ENCODE peak calls at places on chromosomes 16 and 17, in five cellular contexts. N is osteoblast, K is BE2C, J is body of pancreas, D is transverse colon. G is an unnamed sample.
A peak's percentile ranks its signal among the peaks of the same experiment; 100 is the strongest.

GRCh38 chr17:39920218-39921210 is 2.1 kb upstream of the GSDMB start:
- DNase-seq in K (peak; percentile 23), J (no peak), N (no peak), D (no peak), G (no peak)

GRCh38 chr16:22634913-22635312 is 124.2 kb downstream of the NPIPB5 start:
- DNase-seq in J (no peak), K (no peak), D (no peak), N (no peak), G (no peak)

GRCh38 chr17:39634384-39634871 is 2.5 kb upstream of the STARD3 start:
- DNase-seq in K (no peak), N (peak; percentile 94), J (no peak), D (peak; percentile 16), G (no peak)

GRCh38 chr17:3534881-3535252 is 22.7 kb downstream of the TRPV3 start:
- DNase-seq in K (no peak), N (peak; percentile 87), J (no peak), D (no peak), G (no peak)

GRCh38 chr17:9522074-9522473 is 53.5 kb downstream of the STX8 start:
- DNase-seq in N (peak; percentile 64), J (no peak), D (no peak), K (no peak), G (no peak)

GRCh38 chr17:29709861-29710849 is 87.4 kb upstream of the CORO6 start:
- DNase-seq in J (no peak), D (no peak), K (no peak), N (no peak), G (no peak)

GRCh38 chr17:64097196-64097936 is 32.6 kb downstream of the ERN1 start:
- DNase-seq in K (no peak), J (no peak), N (peak; percentile 53), D (no peak), G (no peak)

GRCh38 chr16:23016372-23016771 is 132.9 kb downstream of the USP31 start:
- DNase-seq in D (peak; percentile 29), J (no peak), K (no peak), N (no peak), G (no peak)

GRCh38 chr17:61455754-61456681 is 3.8 kb downstream of the TBX4 start:
- DNase-seq in J (peak; percentile 8), K (no peak), D (no peak), N (peak; percentile 92), G (no peak)

GRCh38 chr17:61453563-61453962 is 1.3 kb downstream of the TBX4 start:
- DNase-seq in K (no peak), J (no peak), D (no peak), N (no peak), G (no peak)

GRCh38 chr17:61456688-61457225 is 4.5 kb downstream of the TBX4 start:
- DNase-seq in N (peak; percentile 74), K (no peak), J (peak; percentile 10), D (no peak), G (no peak)

GRCh38 chr17:61454095-61454931 is 2.1 kb downstream of the TBX4 start:
- DNase-seq in D (no peak), J (no peak), K (no peak), N (peak; percentile 96), G (no peak)

DNA sequence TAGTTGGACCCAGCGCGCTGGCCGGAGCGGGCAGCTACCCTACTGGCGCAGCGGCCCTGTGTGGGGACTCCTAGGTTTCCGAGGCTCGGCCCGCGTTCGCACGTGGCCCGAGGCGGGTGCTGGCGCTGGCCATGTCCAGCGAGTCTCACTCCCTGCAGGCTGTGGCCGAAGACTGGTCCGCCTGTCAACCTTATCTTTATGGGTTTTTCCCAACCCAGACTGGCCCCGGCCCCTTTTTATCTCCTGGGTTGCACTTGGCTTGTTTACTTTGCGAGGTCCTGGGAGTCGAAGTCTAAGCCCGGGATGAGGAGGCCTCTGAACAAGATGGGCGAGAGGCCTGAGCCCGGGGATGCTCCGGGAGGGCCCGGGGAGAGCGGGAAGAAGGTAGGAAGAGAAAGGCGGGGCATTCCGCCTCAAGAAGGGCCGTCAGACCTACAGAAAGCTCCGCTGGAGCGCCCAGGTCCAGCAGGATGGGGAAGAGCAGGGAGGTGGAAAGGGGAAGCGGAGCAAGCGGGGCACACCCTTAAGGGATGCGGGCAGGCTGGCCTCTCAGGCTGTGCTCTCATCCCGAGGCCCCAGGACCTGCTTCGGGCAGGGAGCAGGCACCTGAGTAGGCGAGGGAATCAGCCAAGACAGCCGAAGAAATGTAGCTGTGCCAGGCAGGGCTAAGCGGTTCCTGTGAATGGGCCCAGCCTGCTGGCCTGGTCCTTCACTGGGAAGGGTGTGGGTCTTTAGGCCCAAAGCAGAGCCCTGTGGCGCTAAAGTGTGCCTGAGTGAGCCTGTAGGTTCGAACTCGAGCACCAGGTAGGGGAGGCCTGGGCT is 2.9 kb downstream of the TBX4 start:
- DNase-seq in J (no peak), D (no peak), K (no peak), N (peak; percentile 89), G (no peak)
- H3K9me3 ChIP-seq in J (no peaks in the 10 kb centered on the region), D (no peaks in the 10 kb centered on the region), K (no peaks in the 10 kb centered on the region), N (no peaks in the 10 kb centered on the region), G (no peaks in the 10 kb centered on the region)

GRCh38 chr17:51850206-51850605 is 308.3 kb downstream of the CA10 start:
- DNase-seq in D (no peak), N (no peak), K (no peak), J (no peak), G (no peak)
- TF ChIP-seq CTCF in D (no peak), N (no peak), K (peak; percentile 57), J (no peak), G (no peak)

GRCh38 chr16:35599429-35600165 is 2140.2 kb downstream of the TP53TG3F start:
- DNase-seq in K (no peak), D (no peak), N (no peak), J (no peak), G (no peak)

GRCh38 chr16:35596467-35596866 is 2137.1 kb downstream of the TP53TG3F start:
- DNase-seq in J (no peak), N (no peak), D (no peak), K (no peak), G (no peak)

GRCh38 chr16:35602116-35602515 is 2142.7 kb downstream of the TP53TG3F start:
- DNase-seq in K (no peak), J (no peak), D (no peak), N (no peak), G (no peak)

GRCh38 chr16:35598696-35599332 is 2139.4 kb downstream of the TP53TG3F start:
- DNase-seq in J (no peak), K (no peak), D (no peak), N (no peak), G (no peak)
- H3K9me3 ChIP-seq in J (no peaks in the 10 kb centered on the region), K (no peaks in the 10 kb centered on the region), D (no peaks in the 10 kb centered on the region), N (peaks cover 2% of the 10 kb centered on the region), G (peaks cover 3% of the 10 kb centered on the region)

GRCh38 chr17:66468241-66469087 is 166.1 kb downstream of the PRKCA start:
- DNase-seq in J (no peak), D (no peak), N (no peak), K (no peak), G (no peak)

GRCh38 chr17:66465701-66466100 is 163.3 kb downstream of the PRKCA start:
- DNase-seq in K (no peak), D (no peak), N (no peak), J (no peak), G (no peak)

GRCh38 chr17:66467766-66468165 is 165.4 kb downstream of the PRKCA start:
- DNase-seq in D (no peak), N (no peak), J (no peak), K (no peak), G (no peak)

GRCh38 chr17:66466421-66466820 is 164.0 kb downstream of the PRKCA start:
- DNase-seq in N (no peak), K (no peak), J (no peak), D (no peak), G (no peak)

DNA sequence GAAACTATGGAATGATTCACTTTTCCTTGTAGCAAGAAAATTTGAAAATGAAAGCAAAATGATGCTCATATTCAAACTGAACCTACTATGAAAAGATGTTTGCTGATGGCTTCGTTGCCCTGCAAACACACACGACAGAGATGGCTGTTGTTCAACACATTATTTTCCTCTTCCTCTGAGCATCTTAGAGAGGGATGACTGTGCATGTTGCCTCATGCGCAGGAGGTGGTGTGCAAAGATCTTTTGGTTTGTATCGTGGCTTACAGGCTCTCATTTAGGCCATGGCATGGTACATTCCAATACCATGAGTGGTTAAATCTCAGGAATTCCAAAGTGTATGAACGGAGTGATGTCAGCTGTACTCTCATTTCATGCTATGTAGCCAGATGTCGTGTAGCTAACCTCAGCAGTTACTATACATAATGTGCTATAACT is 164.5 kb downstream of the PRKCA start:
- DNase-seq in N (peak; percentile 93), D (peak; percentile 22), K (no peak), J (no peak), G (peak; percentile 47)
- TF ChIP-seq CTCF in N (no peak), D (no peak), K (no peak), J (no peak), G (no peak)

GRCh38 chr16:2083876-2084687 is 36.3 kb downstream of the TSC2 start:
- DNase-seq in K (no peak), N (peak; percentile 93), J (no peak), D (no peak), G (no peak)
- H3K9me3 ChIP-seq in K (no peaks in the 10 kb centered on the region), N (no peaks in the 10 kb centered on the region), J (no peaks in the 10 kb centered on the region), D (no peaks in the 10 kb centered on the region), G (no peaks in the 10 kb centered on the region)

DNA sequence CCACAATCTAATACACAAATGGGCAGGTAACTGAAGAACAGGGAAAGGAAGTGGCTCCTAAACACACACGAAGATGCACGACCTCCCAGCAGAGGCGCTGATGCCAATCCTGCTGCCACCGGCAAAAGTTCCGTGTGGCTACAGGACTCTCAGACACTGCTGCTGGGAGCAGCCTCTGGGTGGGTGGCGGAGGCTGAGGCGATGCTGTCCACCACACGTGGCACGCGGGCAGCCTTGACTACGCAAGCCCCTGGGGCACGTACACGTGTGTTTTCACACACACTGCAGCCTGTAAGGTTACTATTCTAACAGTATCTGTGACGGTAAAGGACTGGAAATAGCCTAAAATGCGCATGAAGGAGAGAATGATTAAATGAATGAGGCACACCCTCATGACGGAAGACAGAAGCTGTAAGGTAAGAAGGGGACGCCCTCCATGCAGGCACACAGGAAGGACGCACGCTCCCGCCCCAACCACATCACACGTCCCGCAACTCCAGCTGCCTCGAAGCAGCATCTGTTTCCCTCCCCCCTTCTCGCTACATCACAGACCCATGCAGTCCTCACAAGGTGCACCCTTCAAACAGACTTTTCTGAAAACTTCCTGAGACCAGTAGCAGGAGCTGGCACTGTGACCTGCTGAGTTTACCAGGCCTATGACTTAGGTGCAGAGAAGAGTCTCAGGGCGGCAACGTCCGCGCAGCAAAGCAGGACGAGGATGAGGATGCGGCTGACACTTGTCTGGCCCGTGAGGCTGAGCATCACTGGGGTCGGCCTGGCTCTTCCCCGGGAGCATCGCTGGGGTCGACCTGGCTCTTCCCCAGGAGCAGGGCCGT is 28.7 kb upstream of the FASN start:
- DNase-seq in K (no peak), D (peak; percentile 21), J (no peak), N (no peak), G (no peak)
- TF ChIP-seq CTCF in K (no peak), D (no peak), J (no peak), N (no peak), G (no peak)

GRCh38 chr17:27157297-27157696 is 136.6 kb upstream of the WSB1 start:
- DNase-seq in K (no peak), D (no peak), N (peak; percentile 25), J (no peak), G (no peak)
- H3K9me3 ChIP-seq in K (no peaks in the 10 kb centered on the region), D (peaks cover 3% of the 10 kb centered on the region), N (no peaks in the 10 kb centered on the region), J (no peaks in the 10 kb centered on the region), G (peaks cover 22% of the 10 kb centered on the region)

GRCh38 chr17:74815671-74816370 is 39.7 kb upstream of the NAT9 start:
- DNase-seq in J (no peak), K (no peak), N (no peak), D (no peak), G (no peak)
- TF ChIP-seq CTCF in J (no peak), K (peak; percentile 47), N (peak; percentile 25), D (no peak), G (no peak)